ENCODE peak calls at places on chromosomes 5 and 9, in seven cellular contexts. N is NB4, I is foreskin fibroblast, Z is stomach, X is AG09309, C is cardiac muscle cell, R is OCI-LY7. S is an unnamed sample.
A peak's percentile ranks its signal among the peaks of the same experiment; 100 is the strongest.

GRCh38 chr9:117763314-117763713 is 59.1 kb downstream of the TLR4 start:
- DNase-seq in N (no peak), I (peak; percentile 78), Z (no peak), X (peak; percentile 13), C (peak; percentile 45), R (no peak), S (no peak)

GRCh38 chr9:127200106-127200862 is 64.3 kb upstream of the GARNL3 start:
- DNase-seq in N (no peak), I (no peak), Z (no peak), X (no peak), C (no peak), R (no peak), S (no peak)

GRCh38 chr5:151618907-151619306 is 27.8 kb upstream of the FAT2 start:
- DNase-seq in N (no peak), I (no peak), Z (no peak), X (no peak), C (no peak), R (no peak), S (no peak)

GRCh38 chr5:32182463-32183081 is 8.5 kb upstream of the GOLPH3 start:
- DNase-seq in N (peak; percentile 46), I (no peak), Z (no peak), X (no peak), C (no peak), R (peak; percentile 68), S (peak; percentile 65)

GRCh38 chr9:130036099-130036498 is 6.9 kb downstream of the FNBP1 start:
- DNase-seq in N (no peak), I (peak; percentile 61), Z (no peak), X (no peak), C (peak; percentile 46), R (no peak), S (peak; percentile 64)

GRCh38 chr5:14838396-14839319 is 32.9 kb downstream of the ANKH start:
- DNase-seq in N (no peak), I (no peak), Z (no peak), X (no peak), C (no peak), R (no peak), S (no peak)

GRCh38 chr5:140710899-140711552 is 10.8 kb downstream of the ZMAT2 start:
- DNase-seq in N (peak; percentile 97), I (peak; percentile 99), Z (peak; percentile 88), X (peak; percentile 97), C (peak; percentile 98), R (no peak), S (peak; percentile 97)

GRCh38 chr5:62082370-62082778 is 223.6 kb upstream of the KIF2A start:
- DNase-seq in N (no peak), I (peak; percentile 85), Z (no peak), X (peak; percentile 71), C (no peak), R (no peak), S (no peak)

GRCh38 chr5:109656829-109657228 is 32.9 kb upstream of the MAN2A1 start:
- DNase-seq in N (peak; percentile 93), I (peak; percentile 67), Z (no peak), X (peak; percentile 74), C (peak; percentile 87), R (no peak), S (peak; percentile 37)

GRCh38 chr5:27336817-27337216 is 298.4 kb upstream of the CDH9 start:
- DNase-seq in N (no peak), I (no peak), Z (no peak), X (no peak), C (no peak), R (no peak), S (no peak)

GRCh38 chr5:110561510-110561909 is 165.0 kb downstream of the TMEM232 start:
- DNase-seq in N (no peak), I (no peak), Z (no peak), X (no peak), C (no peak), R (no peak), S (no peak)

GRCh38 chr9:87080512-87081225 is 133.4 kb upstream of the GAS1 start:
- DNase-seq in N (peak; percentile 5), I (peak; percentile 37), Z (no peak), X (no peak), C (peak; percentile 92), R (no peak), S (no peak)

DNA sequence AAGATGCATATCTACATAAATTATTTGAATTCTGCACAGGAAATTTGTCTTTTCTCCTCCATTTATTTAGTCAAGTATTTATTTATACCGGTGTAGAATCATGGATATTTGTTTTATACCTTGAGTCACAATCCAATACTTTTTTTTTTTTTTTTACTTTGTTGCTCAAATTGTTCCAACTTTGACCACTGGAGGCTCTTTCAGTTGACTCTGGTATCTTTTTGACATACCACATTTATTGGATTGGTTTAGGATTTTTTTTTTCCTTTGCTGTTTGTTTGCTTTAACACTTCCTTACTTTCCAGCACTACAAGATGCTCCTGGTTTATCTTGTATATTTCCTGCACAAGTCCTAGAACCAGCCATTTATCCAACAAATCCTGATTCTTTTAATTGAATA is 543.1 kb upstream of the RIOK2 start:
- DNase-seq in N (no peak), I (peak; percentile 9), Z (no peak), X (no peak), C (no peak), R (no peak), S (no peak)
- TF ChIP-seq CTCF in N (no peak), I (no peak), Z (no peak), X (no peak), C (no peak), R (peak; percentile 30), S (peak; percentile 4)

GRCh38 chr5:5751987-5752386 is 329.5 kb downstream of the ICE1 start:
- DNase-seq in N (no peak), I (no peak), Z (no peak), X (no peak), C (no peak), R (peak; percentile 20), S (peak; percentile 46)

GRCh38 chr5:5755888-5756287 is 333.4 kb downstream of the ICE1 start:
- DNase-seq in N (no peak), I (no peak), Z (no peak), X (no peak), C (no peak), R (peak; percentile 36), S (peak; percentile 80)

GRCh38 chr5:5751496-5751895 is 329.0 kb downstream of the ICE1 start:
- DNase-seq in N (no peak), I (no peak), Z (no peak), X (no peak), C (no peak), R (peak; percentile 56), S (peak; percentile 53)

GRCh38 chr5:5752844-5753243 is 330.4 kb downstream of the ICE1 start:
- DNase-seq in N (no peak), I (no peak), Z (no peak), X (no peak), C (no peak), R (peak; percentile 68), S (peak; percentile 81)
- H3K4me3 ChIP-seq in N (no peak overlapping the region), I (no peak overlapping the region), Z (no peak overlapping the region), X (no peak overlapping the region), C (no peak overlapping the region), R (peak overlapping the region; percentile 39), S (peak overlapping the region; percentile 13)

DNA sequence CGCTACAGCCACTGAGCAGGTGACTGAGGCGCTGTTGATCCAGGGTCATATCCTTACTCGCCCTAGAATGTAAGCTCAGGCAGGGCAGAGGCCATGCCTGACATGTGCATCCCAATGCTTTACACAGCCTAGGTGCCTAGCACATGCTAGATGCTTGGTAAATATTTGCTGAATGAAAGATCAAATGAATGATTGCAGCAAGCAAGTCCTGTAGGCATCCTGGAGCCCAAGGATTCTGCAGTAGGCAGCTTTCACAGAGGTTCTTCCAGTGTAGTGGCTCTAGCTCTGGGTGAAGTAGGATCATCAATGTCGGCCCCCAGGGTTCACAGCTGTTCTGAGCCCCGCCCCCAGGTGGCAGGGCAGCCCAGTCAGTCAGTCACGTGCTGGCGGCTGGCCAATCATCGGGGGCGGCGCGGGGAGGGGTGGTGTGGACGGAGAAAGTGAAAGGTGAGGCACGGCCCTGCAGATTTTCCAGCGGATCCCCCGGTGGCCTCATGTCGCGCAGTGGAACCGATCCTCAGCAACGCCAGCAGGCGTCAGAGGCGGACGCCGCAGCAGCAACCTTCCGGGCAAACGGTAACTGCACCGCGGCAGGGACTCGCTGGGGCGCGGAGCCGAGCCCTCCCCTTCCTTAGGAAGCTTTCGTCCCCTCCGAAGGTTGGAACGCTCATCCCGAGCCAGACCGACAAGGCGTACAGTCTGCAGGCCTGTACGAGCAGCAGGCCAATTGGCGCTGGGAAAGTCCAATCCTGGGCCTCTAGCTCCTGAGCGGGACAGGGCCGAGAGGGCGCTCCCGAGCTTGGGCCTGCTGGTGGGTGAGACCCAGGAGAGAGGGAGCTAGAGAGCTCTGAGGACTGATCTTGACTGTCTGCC is at the start of gene GALT:
- DNase-seq in N (peak; percentile 98), I (peak; percentile 93), Z (peak; percentile 96), X (peak; percentile 46), C (peak; percentile 88), R (peak; percentile 93), S (peak; percentile 95)
- TF ChIP-seq CTCF in N (peak; percentile 86), I (peak; percentile 53), Z (peak; percentile 28), X (peak; percentile 58), C (peak; percentile 60), R (peak; percentile 80), S (peak; percentile 43)

DNA sequence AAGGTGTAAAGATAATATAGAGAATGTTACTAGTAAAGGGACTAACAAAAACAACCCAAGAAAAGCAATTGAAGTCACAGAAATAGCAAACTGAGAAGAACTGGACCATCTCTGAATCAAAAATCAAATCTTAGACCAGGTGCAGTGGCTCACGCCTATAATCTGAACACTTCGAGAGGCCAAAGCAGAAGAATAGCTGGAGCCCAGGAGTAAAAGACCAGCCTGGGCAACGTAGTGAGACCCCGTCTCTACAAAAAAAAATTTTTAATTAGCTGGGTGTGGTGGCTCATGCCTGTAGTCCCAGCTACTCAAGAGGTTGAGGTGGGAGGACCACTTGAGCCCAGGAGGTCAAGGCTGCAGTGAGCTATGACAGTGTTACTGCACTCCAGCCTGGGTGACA is 27.3 kb downstream of the WNT8A start:
- DNase-seq in N (no peak), I (no peak), Z (no peak), X (no peak), C (no peak), R (no peak), S (no peak)
- H3K4me3 ChIP-seq in N (no peak overlapping the region), I (no peak overlapping the region), Z (no peak overlapping the region), X (no peak overlapping the region), C (no peak overlapping the region), R (no peak overlapping the region), S (no peak overlapping the region)

GRCh38 chr9:131856105-131856504 is 116.2 kb upstream of the RAPGEF1 start:
- DNase-seq in N (no peak), I (no peak), Z (no peak), X (no peak), C (no peak), R (no peak), S (no peak)
- TF ChIP-seq CTCF in N (peak; percentile 2), I (no peak), Z (no peak), X (no peak), C (no peak), R (no peak), S (no peak)

DNA sequence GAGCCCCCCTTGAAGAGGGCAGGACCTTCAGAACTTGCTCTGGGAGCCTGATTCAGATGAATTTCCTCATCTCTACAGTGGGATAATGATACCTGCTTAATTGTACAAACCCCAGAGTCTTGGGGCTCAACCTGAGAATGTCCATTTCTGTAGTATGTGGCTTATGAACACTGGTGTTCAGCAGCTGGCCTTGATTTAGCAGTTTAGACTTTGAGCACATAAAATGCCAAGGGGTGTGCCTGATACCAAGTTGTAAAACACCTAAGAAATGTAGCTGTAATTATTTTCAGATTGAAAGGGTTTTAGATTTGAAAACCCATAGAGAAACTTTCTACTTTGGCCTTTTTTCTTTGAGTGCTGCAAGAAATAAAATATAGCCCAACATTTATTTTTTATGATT is 44.9 kb downstream of the SFXN1 start:
- DNase-seq in N (no peak), I (no peak), Z (no peak), X (no peak), C (no peak), R (no peak), S (no peak)
- H3K4me3 ChIP-seq in N (no peak overlapping the region), I (no peak overlapping the region), Z (no peak overlapping the region), X (no peak overlapping the region), C (no peak overlapping the region), R (no peak overlapping the region), S (no peak overlapping the region)